ENCODE peak calls at places on chromosomes 1 and 21, in six cellular contexts. H is K562, S is HepG2, I is H1, A is GM12878, E is GM12891. G is an unnamed sample.

GRCh38 chr1:182962554-182963115 is 9.7 kb upstream of the SHCBP1L start:
- DNase-seq in I (peak; percentile 63), A (peak; percentile 62), E (peak; percentile 70), H (peak; percentile 89), S (peak; percentile 73), G (peak; percentile 54)

GRCh38 chr1:21272540-21272939 is 17.7 kb downstream of the ECE1 start:
- DNase-seq in S (no peak), H (no peak), A (no peak), I (no peak), E (no peak), G (no peak)

GRCh38 chr1:240149488-240150094 is 57.9 kb downstream of the FMN2 start:
- DNase-seq in E (no peak), A (no peak), I (no peak), S (peak; percentile 17), H (peak; percentile 31), G (no peak)

GRCh38 chr1:214823311-214824117 is 220.5 kb downstream of the CENPF start:
- DNase-seq in I (no peak), E (no peak), S (no peak), A (no peak), H (peak; percentile 22), G (no peak)

GRCh38 chr1:49251385-49251784 is 474.7 kb upstream of the BEND5 start:
- DNase-seq in I (no peak), H (no peak), S (no peak), E (no peak), A (no peak), G (no peak)

GRCh38 chr1:13723810-13724209 is 23.8 kb downstream of the PRDM2 start:
- DNase-seq in H (no peak), E (no peak), A (no peak), I (no peak), S (no peak), G (no peak)

GRCh38 chr1:196361112-196361714 is 247.0 kb downstream of the KCNT2 start:
- DNase-seq in A (no peak), I (no peak), H (no peak), S (peak; percentile 2), E (no peak), G (no peak)

GRCh38 chr1:43031316-43032203 is 72.9 kb upstream of the SLC2A1 start:
- DNase-seq in A (no peak), E (no peak), H (no peak), I (no peak), S (peak; percentile 65), G (no peak)

GRCh38 chr1:45574105-45574626 is 9.7 kb upstream of the NASP start:
- DNase-seq in S (no peak), A (no peak), I (no peak), H (peak; percentile 44), E (no peak), G (no peak)

GRCh38 chr1:151024540-151025146 is 11.7 kb upstream of the BNIPL start:
- DNase-seq in S (peak; percentile 58), H (peak; percentile 55), I (peak; percentile 73), A (no peak), E (peak; percentile 74), G (peak; percentile 65)

GRCh38 chr21:45429221-45430164 is 24.5 kb downstream of the COL18A1 start:
- DNase-seq in A (no peak), S (no peak), H (no peak), E (no peak), I (no peak), G (no peak)

GRCh38 chr1:147907786-147908509 is 5.4 kb downstream of the GJA8 start:
- DNase-seq in H (no peak), S (no peak), A (no peak), E (no peak), I (no peak), G (no peak)

GRCh38 chr1:41485605-41486004 is 1.1 kb upstream of the EDN2 start:
- DNase-seq in A (no peak), S (no peak), I (no peak), E (no peak), H (peak; percentile 33), G (no peak)

GRCh38 chr1:29383972-29384371 is 147.7 kb downstream of the PTPRU start:
- DNase-seq in E (no peak), I (no peak), A (no peak), H (no peak), S (no peak), G (no peak)

GRCh38 chr21:25513810-25514209 is 93.5 kb downstream of the MRPL39 start:
- DNase-seq in A (no peak), E (no peak), I (no peak), S (no peak), H (no peak), G (no peak)

GRCh38 chr1:153662269-153662668 is 3.8 kb downstream of the SNAPIN start:
- DNase-seq in I (no peak), H (no peak), E (no peak), A (no peak), S (no peak), G (no peak)

GRCh38 chr1:170593173-170593572 is 61.2 kb downstream of the GORAB start:
- DNase-seq in S (no peak), E (no peak), H (no peak), I (no peak), A (no peak), G (no peak)

GRCh38 chr21:16193758-16194606 is 464.2 kb downstream of the USP25 start:
- DNase-seq in E (no peak), I (peak; percentile 27), S (no peak), H (no peak), A (no peak), G (no peak)

GRCh38 chr21:45551316-45551715 is 9.1 kb upstream of the SLC19A1 start:
- DNase-seq in E (no peak), I (no peak), A (peak; percentile 35), S (no peak), H (no peak), G (no peak)

GRCh38 chr1:202034683-202035462 is 24.5 kb downstream of the ELF3 start:
- DNase-seq in H (peak; percentile 57), S (peak; percentile 93), I (peak; percentile 41), E (no peak), A (peak; percentile 35), G (no peak)

GRCh38 chr1:93964096-93964776 is 55.0 kb upstream of the GCLM start:
- DNase-seq in S (no peak), I (no peak), A (no peak), E (no peak), H (no peak), G (no peak)

GRCh38 chr1:76330993-76331603 is 256.6 kb downstream of the ST6GALNAC3 start:
- DNase-seq in H (peak; percentile 50), A (no peak), I (peak; percentile 38), E (peak; percentile 3), S (peak; percentile 18), G (peak; percentile 0)

GRCh38 chr1:31562707-31563360 is 13.5 kb upstream of the TINAGL1 start:
- DNase-seq in A (no peak), E (no peak), H (no peak), I (no peak), S (no peak), G (no peak)

GRCh38 chr1:16215882-16216753 is 3.7 kb upstream of the ARHGEF19 start:
- DNase-seq in E (peak; percentile 49), S (peak; percentile 61), H (peak; percentile 95), I (peak; percentile 95), A (peak; percentile 26), G (peak; percentile 57)

GRCh38 chr1:185044981-185045792 is at the start of gene RNF2:
- DNase-seq in E (peak; percentile 82), I (peak; percentile 47), S (peak; percentile 65), H (peak; percentile 94), A (peak; percentile 13), G (peak; percentile 75)
- TF ChIP-seq POLR2A in E (no peak), I (peak; percentile 72), S (peak; percentile 56), H (peak; percentile 79), A (peak; percentile 69), G (no peak)

DNA sequence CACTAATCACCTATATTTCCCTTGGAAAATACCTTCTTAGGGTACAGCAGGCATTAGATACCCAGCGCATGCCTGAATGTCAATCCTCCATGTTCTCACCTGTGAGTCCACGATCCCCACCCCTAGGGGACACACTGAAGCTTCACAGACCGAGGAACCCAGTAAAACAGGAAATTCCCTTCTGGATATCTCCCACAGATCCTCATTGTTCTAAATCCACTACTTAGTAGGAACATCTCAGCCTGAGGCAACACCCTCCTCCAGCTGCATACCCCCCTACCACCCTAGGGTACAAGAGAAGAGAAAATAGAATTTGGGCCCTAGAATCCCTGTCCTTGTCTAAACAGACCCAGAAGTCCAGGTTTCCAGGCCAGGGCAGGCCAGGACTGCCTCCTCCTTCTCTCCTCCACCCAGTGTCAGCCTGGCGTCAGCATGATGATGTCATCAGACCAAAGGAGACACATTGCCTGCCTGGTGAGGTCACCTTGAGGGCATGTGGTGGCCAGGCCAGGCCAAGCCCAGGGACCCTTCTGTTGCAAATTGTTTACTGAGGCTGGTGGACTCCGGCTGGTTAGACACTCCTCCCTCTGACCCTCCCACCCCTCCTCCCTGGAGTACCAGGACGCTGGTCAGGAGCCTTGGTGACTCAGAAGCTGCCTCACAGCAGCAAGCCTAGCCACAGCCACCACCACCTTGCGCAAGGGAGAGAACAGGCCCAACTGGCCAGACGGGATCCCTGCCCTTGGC is 6.2 kb downstream of the NECTIN4 start:
- DNase-seq in I (no peak), H (peak; percentile 74), A (no peak), S (peak; percentile 76), E (no peak), G (no peak)
- TF ChIP-seq TAF1 in I (no peak), H (no peak), A (no peak), S (no peak), E (no peak), G (no peak)

DNA sequence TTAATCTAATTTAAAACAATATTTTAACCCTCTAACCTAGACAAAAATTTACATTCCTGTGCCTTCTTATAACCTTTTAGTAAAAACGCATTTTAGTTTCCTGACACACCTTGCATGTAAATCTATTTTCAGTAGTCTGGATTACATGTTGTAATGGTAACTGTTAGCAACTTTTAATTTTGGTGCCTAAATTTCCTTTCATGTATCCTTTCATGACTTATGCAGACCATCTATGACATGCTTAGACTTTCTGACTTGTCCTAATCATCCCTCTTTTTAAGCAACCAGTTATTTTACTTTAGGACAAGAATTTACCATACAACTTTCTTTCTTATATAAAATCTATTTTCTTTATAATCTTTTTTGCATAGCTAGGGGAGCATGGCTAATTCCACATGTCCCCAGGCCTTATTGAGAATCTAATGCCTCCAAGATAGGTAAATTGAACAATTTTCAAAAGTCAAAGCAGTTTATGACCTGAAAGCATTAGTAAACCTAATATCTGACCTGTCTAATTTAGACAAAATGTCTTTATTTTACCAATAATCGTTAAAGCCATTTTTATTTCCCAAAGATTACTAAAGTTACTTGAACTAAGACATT is 57.5 kb upstream of the IL12RB2 start:
- DNase-seq in E (no peak), S (no peak), A (no peak), I (no peak), H (no peak), G (no peak)
- TF ChIP-seq POLR2AphosphoS5 in E (no peak), S (no peak), A (no peak), I (no peak), H (no peak), G (no peak)

GRCh38 chr1:110208916-110209650 is 1.0 kb upstream of the KCNC4 start:
- DNase-seq in A (no peak), H (no peak), E (no peak), I (no peak), S (no peak), G (no peak)

GRCh38 chr1:110207831-110208230 is 2.3 kb upstream of the KCNC4 start:
- DNase-seq in A (no peak), I (no peak), H (peak; percentile 78), S (peak; percentile 31), E (peak; percentile 74), G (peak; percentile 65)

GRCh38 chr1:110211503-110212164 is 1.5 kb downstream of the KCNC4 start:
- DNase-seq in S (no peak), E (no peak), H (no peak), I (no peak), A (no peak), G (no peak)

GRCh38 chr1:110210604-110211502 is 739 bp downstream of the KCNC4 start:
- DNase-seq in A (no peak), S (no peak), H (peak; percentile 86), I (no peak), E (peak; percentile 50), G (peak; percentile 37)

GRCh38 chr1:110209715-110210603 is at the start of gene KCNC4:
- DNase-seq in H (peak; percentile 95), S (peak; percentile 53), A (peak; percentile 65), I (peak; percentile 72), E (peak; percentile 92), G (peak; percentile 88)
- TF ChIP-seq POLR2A in H (no peak), S (no peak), A (no peak), I (no peak), E (no peak), G (no peak)

G was measured in GM12892.